ENCODE peak calls at places on chromosomes 2 and 18, in seven cellular contexts. V is neuronal stem cell, M is IMR-90, D is mesenchymal stem cell, U is H9, C is trophoblast cell, E is H1. X is an unnamed sample.

GRCh38 chr18:45805551-45805950 is 19.9 kb upstream of the SIGLEC15 start:
- DNase-seq in M (no peak), V (no peak), D (no peak), U (no peak), C (no peak), E (no peak), X (no peak)

GRCh38 chr2:59425292-59425691 is 1128.2 kb downstream of the BCL11A start:
- DNase-seq in D (no peak), M (no peak), V (no peak), E (no peak), C (no peak), U (no peak), X (no peak)

GRCh38 chr2:120675460-120676130 is 60.1 kb upstream of the GLI2 start:
- DNase-seq in D (peak; percentile 52), M (peak; percentile 50), V (no peak), C (peak; percentile 65), E (no peak), U (peak; percentile 77), X (peak; percentile 67)

GRCh38 chr18:32769242-32770180 is 3.3 kb downstream of the KLHL14 start:
- DNase-seq in C (peak; percentile 3), V (no peak), E (no peak), M (no peak), D (peak; percentile 33), U (peak; percentile 70), X (peak; percentile 61)

GRCh38 chr2:29165362-29166236 is 50.4 kb downstream of the CLIP4 start:
- DNase-seq in C (no peak), V (no peak), D (peak; percentile 74), E (no peak), M (peak; percentile 93), U (no peak), X (peak; percentile 16)

GRCh38 chr2:119546446-119546765 is 2.2 kb downstream of the CFAP221 start:
- DNase-seq in M (no peak), D (no peak), E (no peak), U (no peak), C (no peak), V (no peak), X (peak; percentile 61)

GRCh38 chr2:64186698-64187605 is 42.7 kb upstream of the PELI1 start:
- DNase-seq in D (peak; percentile 83), U (no peak), E (no peak), V (no peak), M (peak; percentile 10), C (no peak), X (no peak)

GRCh38 chr2:108591163-108591562 is 56.9 kb downstream of the LIMS1 start:
- DNase-seq in V (no peak), C (no peak), U (no peak), M (no peak), D (no peak), E (no peak), X (no peak)

GRCh38 chr18:9488535-9488934 is 13.2 kb downstream of the RALBP1 start:
- DNase-seq in V (no peak), U (no peak), D (no peak), M (no peak), C (no peak), E (no peak), X (no peak)

GRCh38 chr2:113240915-113241911 is 37.5 kb downstream of the PAX8 start:
- DNase-seq in D (peak; percentile 98), E (peak; percentile 13), V (no peak), C (peak; percentile 98), M (peak; percentile 99), U (no peak), X (peak; percentile 87)

GRCh38 chr18:59878644-59879043 is 21.2 kb upstream of the PMAIP1 start:
- DNase-seq in U (no peak), D (peak; percentile 30), V (no peak), E (no peak), C (no peak), M (peak; percentile 69), X (no peak)

GRCh38 chr2:82837588-82838304 is 1621.3 kb downstream of the SUCLG1 start:
- DNase-seq in C (no peak), M (peak; percentile 70), U (no peak), E (no peak), V (no peak), D (peak; percentile 90), X (peak; percentile 38)

GRCh38 chr2:194445226-194445625 is 1211.8 kb upstream of the SLC39A10 start:
- DNase-seq in C (no peak), U (no peak), D (no peak), E (no peak), M (no peak), V (no peak), X (no peak)

GRCh38 chr2:152050345-152050744 is 48.5 kb downstream of the CACNB4 start:
- DNase-seq in D (no peak), C (no peak), V (no peak), E (peak; percentile 49), M (no peak), U (peak; percentile 68), X (peak; percentile 71)

GRCh38 chr2:235227607-235228006 is 266.2 kb upstream of the AGAP1 start:
- DNase-seq in E (no peak), C (no peak), V (no peak), D (no peak), U (no peak), M (no peak), X (no peak)

GRCh38 chr2:156077041-156077735 is 255.3 kb downstream of the NR4A2 start:
- DNase-seq in M (no peak), U (no peak), V (no peak), E (no peak), D (no peak), C (no peak), X (no peak)

GRCh38 chr2:224586127-224586702 is 1.1 kb upstream of the CUL3 start:
- DNase-seq in M (no peak), U (no peak), E (no peak), D (no peak), V (no peak), C (no peak), X (no peak)

GRCh38 chr2:113175101-113175628 is 1.4 kb downstream of the PSD4 start:
- DNase-seq in E (no peak), U (no peak), M (no peak), V (no peak), D (no peak), C (no peak), X (peak; percentile 32)

DNA sequence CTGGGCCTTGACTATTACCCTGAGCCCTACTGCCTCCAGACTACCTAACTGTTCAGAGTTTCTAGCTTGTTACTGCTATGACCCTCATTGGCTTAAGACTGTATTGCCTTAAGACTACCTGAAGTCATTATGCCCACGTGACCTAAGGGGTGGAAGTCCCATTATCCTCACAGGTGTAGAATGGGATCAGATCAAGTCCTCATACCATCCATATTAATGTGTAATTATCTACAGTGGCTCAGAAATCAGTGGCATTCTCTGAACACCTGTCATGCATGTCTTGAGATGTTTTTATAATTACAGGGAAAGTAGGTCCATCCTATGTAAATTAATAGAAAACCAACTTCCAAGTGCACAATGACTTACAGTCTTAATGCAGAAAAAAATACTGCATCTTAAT is 124.0 kb upstream of the CDC42EP3 start:
- DNase-seq in E (no peak), U (no peak), V (no peak), D (no peak), C (peak; percentile 56), M (no peak), X (no peak)
- H3K18ac ChIP-seq in E (no peak overlapping the region), U (no peak overlapping the region), V (no peak overlapping the region), D (peak overlapping the region; percentile 13), C (no peak overlapping the region), M (peak overlapping the region; percentile 93), X (no peak overlapping the region)

GRCh38 chr2:216661051-216661450 is 27.8 kb downstream of the IGFBP2 start:
- DNase-seq in M (no peak), E (no peak), U (no peak), C (no peak), D (no peak), V (no peak), X (no peak)
- H3K18ac ChIP-seq in M (no peak overlapping the region), E (no peak overlapping the region), U (no peak overlapping the region), C (no peak overlapping the region), D (no peak overlapping the region), V (no peak overlapping the region), X (no peak overlapping the region)

GRCh38 chr2:226490172-226490571 is 309.4 kb downstream of the IRS1 start:
- DNase-seq in C (no peak), M (peak; percentile 59), E (no peak), V (no peak), U (no peak), D (peak; percentile 63), X (no peak)
- H3K18ac ChIP-seq in C (no peak overlapping the region), M (peak overlapping the region; percentile 9), E (no peak overlapping the region), V (no peak overlapping the region), U (no peak overlapping the region), D (no peak overlapping the region), X (no peak overlapping the region)

GRCh38 chr2:237287874-237288273 is 126.1 kb downstream of the COL6A3 start:
- DNase-seq in M (peak; percentile 54), V (no peak), E (no peak), D (no peak), U (no peak), C (no peak), X (no peak)
- H3K18ac ChIP-seq in M (peak overlapping the region; percentile 15), V (no peak overlapping the region), E (no peak overlapping the region), D (no peak overlapping the region), U (no peak overlapping the region), C (peak overlapping the region; percentile 45), X (no peak overlapping the region)

DNA sequence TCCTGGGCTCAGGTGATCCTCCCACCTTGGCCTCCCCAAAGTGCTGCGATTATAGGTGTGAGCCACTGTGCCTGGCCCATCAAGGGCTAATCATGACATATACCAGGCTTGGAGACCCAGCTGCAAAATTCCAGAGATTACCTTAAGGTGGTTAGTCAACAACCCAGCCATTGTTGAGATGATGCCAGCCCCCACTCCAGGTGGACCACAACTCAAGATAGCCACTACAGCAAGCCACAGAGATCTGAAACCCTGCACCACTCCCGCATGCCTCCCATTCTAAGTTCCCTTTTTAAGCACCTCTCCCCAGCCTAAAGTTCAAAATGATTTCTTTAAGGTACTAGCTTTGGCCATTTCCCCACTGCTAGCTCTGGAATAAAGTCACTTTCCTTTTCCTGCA is 4.6 kb upstream of the CLK1 start:
- DNase-seq in U (no peak), M (no peak), D (no peak), V (no peak), C (no peak), E (no peak), X (peak; percentile 28)
- H3K18ac ChIP-seq in U (no peak overlapping the region), M (no peak overlapping the region), D (no peak overlapping the region), V (no peak overlapping the region), C (no peak overlapping the region), E (no peak overlapping the region), X (no peak overlapping the region)

DNA sequence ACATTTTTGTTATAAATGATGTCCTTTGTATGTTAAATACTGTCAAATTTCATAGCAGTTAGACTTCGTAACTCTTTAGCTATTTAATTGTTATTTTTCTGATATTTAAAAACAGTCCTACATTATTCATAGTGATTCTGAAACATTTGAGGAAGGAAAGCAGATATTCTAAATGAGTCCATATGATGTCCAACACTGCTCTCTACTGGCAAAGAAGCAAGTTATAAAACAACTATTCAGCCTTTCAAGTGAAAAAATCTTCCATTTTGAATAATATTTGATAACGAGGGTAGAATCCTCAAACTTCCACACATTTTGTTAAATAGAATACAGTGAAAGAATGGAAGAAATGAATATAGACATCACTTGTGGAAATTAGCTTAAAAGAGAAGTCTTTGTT is 220.8 kb downstream of the GULP1 start:
- DNase-seq in D (peak; percentile 70), V (no peak), E (no peak), U (no peak), C (no peak), M (peak; percentile 77), X (peak; percentile 60)
- H3K18ac ChIP-seq in D (no peak overlapping the region), V (no peak overlapping the region), E (no peak overlapping the region), U (no peak overlapping the region), C (no peak overlapping the region), M (no peak overlapping the region), X (no peak overlapping the region)

X was measured in mesendoderm.